ENCODE peak calls at places on chromosomes 7 and 10, in nine cellular contexts. Y is AG08395; V is NCI-H2029; R is NCI-H1092 treated with DMSO at 0.1 percent for 48 hours; N is endodermal cell; A is activated CD8-positive, alpha-beta memory T cell treated with anti-CD3 and anti-CD28 coated beads, Interleukin-2, amount 50 U/mL, for 48 hours; J is RCC 7860; T is GM13977; G is occipital lobe. E is an unnamed sample.

GRCh38 chr10:71015674-71016073 is 127.3 kb upstream of the PCBD1 start:
- DNase-seq in G (no peak), V (no peak), N (no peak), R (no peak), A (no peak), T (no peak), Y (no peak), J (no peak), E (no peak)

GRCh38 chr10:58755688-58756087 is 243.0 kb downstream of the BICC1 start:
- DNase-seq in A (no peak), V (no peak), G (no peak), R (no peak), N (no peak), Y (peak), J (peak), T (no peak), E (no peak)

GRCh38 chr7:14233898-14234174 is 244.4 kb upstream of the ETV1 start:
- DNase-seq in T (no peak), A (no peak), G (no peak), J (no peak), V (no peak), N (no peak), Y (no peak), R (no peak), E (no peak)

GRCh38 chr10:110861930-110862677 is 9.6 kb upstream of the PDCD4 start:
- DNase-seq in V (no peak), A (no peak), N (no peak), G (no peak), T (no peak), R (no peak), J (no peak), Y (no peak), E (no peak)

GRCh38 chr10:48494073-48494472 is 110.8 kb downstream of the ARHGAP22 start:
- DNase-seq in A (peak), Y (no peak), T (no peak), R (no peak), V (no peak), J (no peak), G (no peak), N (peak), E (no peak)

GRCh38 chr7:108165726-108166125 is 35.6 kb upstream of the LAMB4 start:
- DNase-seq in Y (no peak), R (no peak), N (no peak), G (no peak), V (no peak), T (no peak), J (no peak), A (no peak), E (no peak)

GRCh38 chr10:93672890-93673289 is 29.5 kb downstream of the FRA10AC1 start:
- DNase-seq in T (no peak), Y (no peak), G (no peak), V (no peak), R (no peak), A (no peak), J (no peak), N (no peak), E (no peak)

GRCh38 chr10:116147162-116147906 is 125.7 kb downstream of the GFRA1 start:
- DNase-seq in T (no peak), J (no peak), A (no peak), V (no peak), R (no peak), N (no peak), Y (no peak), G (no peak), E (no peak)

GRCh38 chr7:108525327-108525984 is 479 bp downstream of the PNPLA8 start:
- DNase-seq in R (peak), V (no peak), J (peak), Y (peak), G (no peak), A (no peak), T (peak), N (peak), E (peak)

GRCh38 chr7:119964640-119965542 is 308.1 kb upstream of the KCND2 start:
- DNase-seq in R (no peak), A (no peak), V (no peak), T (no peak), Y (no peak), N (no peak), J (no peak), G (no peak), E (no peak)

GRCh38 chr10:46555366-46555712 is 1.1 kb downstream of the GPRIN2 start:
- DNase-seq in A (peak), J (no peak), Y (no peak), G (no peak), T (no peak), N (peak), R (no peak), V (no peak), E (no peak)

GRCh38 chr7:16564909-16565426 is 38.3 kb downstream of the LRRC72 start:
- DNase-seq in N (no peak), J (peak), R (peak), G (no peak), V (peak), A (no peak), Y (peak), T (peak), E (peak)

GRCh38 chr7:44385384-44386138 is 60.2 kb upstream of the CAMK2B start:
- DNase-seq in T (no peak), V (no peak), G (no peak), Y (no peak), A (no peak), N (peak), R (no peak), J (no peak), E (no peak)

GRCh38 chr10:3848005-3848767 is 63.2 kb upstream of the KLF6 start:
- DNase-seq in V (no peak), Y (peak), T (no peak), N (no peak), R (no peak), A (no peak), J (no peak), G (no peak), E (no peak)

GRCh38 chr10:116723428-116724281 is 18.7 kb downstream of the HSPA12A start:
- DNase-seq in J (no peak), N (no peak), V (no peak), G (no peak), R (no peak), Y (no peak), T (no peak), A (no peak), E (no peak)

E was measured in NCI-H2107.